ENCODE peak calls at places on chromosomes 4 and X, in ten cellular contexts. Q, L, K, N, T, V, O, Z, A and H are unnamed samples.

GRCh38 chrX:109268340-109268739 is 213.5 kb downstream of the GUCY2F start:
- DNase-seq in Z (no peak), Q (no peak), L (no peak), A (no peak), N (no peak), V (no peak), K (no peak), O (no peak), T (no peak), H (no peak)

GRCh38 chr4:96654045-96654444 is 814.2 kb downstream of the PDHA2 start:
- DNase-seq in K (no peak), O (no peak), A (no peak), T (no peak), L (no peak), Z (no peak), Q (no peak), N (no peak), V (no peak), H (no peak)

GRCh38 chr4:175540151-175540550 is 271.9 kb downstream of the GPM6A start:
- DNase-seq in O (no peak), Z (no peak), V (no peak), A (no peak), T (no peak), N (no peak), L (no peak), K (no peak), Q (no peak), H (no peak)

GRCh38 chr4:150574678-150575077 is 7.3 kb upstream of the MAB21L2 start:
- DNase-seq in K (no peak), N (no peak), L (no peak), V (no peak), T (no peak), Z (no peak), A (no peak), Q (peak; percentile 39), O (no peak), H (no peak)

GRCh38 chrX:54695816-54696487 is 102.1 kb downstream of the ITIH6 start:
- DNase-seq in O (no peak), K (no peak), A (no peak), L (no peak), V (no peak), Q (no peak), T (no peak), N (no peak), Z (no peak), H (no peak)

GRCh38 chr4:76623217-76624060 is 188.4 kb downstream of the SHROOM3 start:
- DNase-seq in N (no peak), Z (peak; percentile 67), K (no peak), Q (no peak), V (no peak), O (no peak), L (no peak), T (no peak), A (no peak), H (no peak)

GRCh38 chr4:82696117-82696516 is 102.5 kb downstream of the SCD5 start:
- DNase-seq in L (no peak), T (no peak), A (no peak), N (no peak), V (no peak), O (no peak), Z (no peak), Q (no peak), K (no peak), H (no peak)

GRCh38 chr4:146087856-146088255 is 87.7 kb upstream of the LSM6 start:
- DNase-seq in Z (no peak), L (no peak), T (no peak), Q (no peak), K (no peak), V (no peak), O (no peak), A (no peak), N (no peak), H (no peak)

GRCh38 chr4:123484291-123484926 is 87.8 kb downstream of the SPRY1 start:
- DNase-seq in O (no peak), L (no peak), Z (no peak), Q (peak; percentile 42), A (no peak), K (no peak), T (no peak), V (no peak), N (no peak), H (no peak)

GRCh38 chrX:12946406-12946805 is 28.5 kb upstream of the TMSB4X start:
- DNase-seq in A (no peak), V (no peak), L (no peak), K (no peak), O (no peak), T (no peak), N (no peak), Q (no peak), Z (no peak), H (no peak)

DNA sequence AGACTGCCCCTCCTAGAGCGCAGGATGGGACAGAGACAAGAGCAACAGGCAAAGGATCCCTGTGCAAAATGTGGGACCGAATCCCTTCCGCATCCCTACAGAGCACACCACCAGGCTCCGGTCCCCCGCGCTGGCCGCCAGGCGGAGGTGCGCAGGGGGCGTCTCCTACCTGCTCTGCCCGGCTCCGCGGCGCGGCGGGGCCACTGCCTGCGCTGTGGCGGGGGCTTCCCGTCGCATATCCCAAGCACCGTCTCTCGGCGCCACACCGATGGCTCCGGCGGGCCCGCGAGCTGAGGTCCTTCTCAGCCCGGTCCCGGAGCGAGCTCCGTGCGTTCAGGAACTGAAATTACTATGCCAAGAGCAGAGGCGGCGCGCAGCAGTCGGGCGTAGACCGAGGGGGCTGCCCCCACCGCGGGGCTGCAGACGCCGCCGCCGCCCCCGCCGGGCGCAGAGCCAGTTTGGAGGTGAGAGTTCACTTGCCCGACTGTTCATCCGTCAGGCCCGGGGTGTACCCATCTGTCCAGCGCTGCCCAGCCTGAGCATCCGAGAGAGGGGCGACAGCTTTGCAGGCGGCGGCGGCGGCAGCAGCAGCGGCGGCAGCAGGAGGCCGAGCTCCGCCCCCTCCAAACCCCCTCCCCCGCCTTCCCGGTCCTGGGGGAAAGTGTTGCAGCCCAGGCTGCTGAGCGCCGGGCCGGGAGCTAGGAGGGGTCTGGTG is at the start of gene GPRIN3:
- DNase-seq in T (peak; percentile 92), V (peak; percentile 35), K (peak; percentile 82), N (no peak), Z (peak; percentile 16), A (no peak), Q (no peak), L (peak; percentile 66), O (peak; percentile 51), H (peak; percentile 64)
- H3K27ac ChIP-seq in T (peak within 1 kb of the TSS; percentile 82), V (peak within 1 kb of the TSS; percentile 26), K (peak within 1 kb of the TSS; percentile 42), N (peak within 1 kb of the TSS; percentile 74), Z (peak within 1 kb of the TSS; percentile 41), A (peak within 1 kb of the TSS; percentile 43), Q (no peak within 1 kb of the TSS), L (peak within 1 kb of the TSS; percentile 88), O (peak within 1 kb of the TSS; percentile 93), H (peak within 1 kb of the TSS; percentile 77)

GRCh38 chr4:184473515-184474260 is 662 bp downstream of the IRF2 start:
- DNase-seq in O (peak; percentile 21), A (peak; percentile 33), Z (peak; percentile 15), N (no peak), T (peak; percentile 92), V (peak; percentile 33), L (peak; percentile 52), Q (peak; percentile 32), K (no peak), H (peak; percentile 91)
- H3K4me1 ChIP-seq in O (peaks cover 7% of the 10 kb centered on the region), A (peaks cover 62% of the 10 kb centered on the region), Z (no peaks in the 10 kb centered on the region), N (peaks cover 48% of the 10 kb centered on the region), T (peaks cover 73% of the 10 kb centered on the region), V (peaks cover 17% of the 10 kb centered on the region), L (peaks cover 55% of the 10 kb centered on the region), Q (peaks cover 4% of the 10 kb centered on the region), K (peaks cover 43% of the 10 kb centered on the region), H (peaks cover 61% of the 10 kb centered on the region)

DNA sequence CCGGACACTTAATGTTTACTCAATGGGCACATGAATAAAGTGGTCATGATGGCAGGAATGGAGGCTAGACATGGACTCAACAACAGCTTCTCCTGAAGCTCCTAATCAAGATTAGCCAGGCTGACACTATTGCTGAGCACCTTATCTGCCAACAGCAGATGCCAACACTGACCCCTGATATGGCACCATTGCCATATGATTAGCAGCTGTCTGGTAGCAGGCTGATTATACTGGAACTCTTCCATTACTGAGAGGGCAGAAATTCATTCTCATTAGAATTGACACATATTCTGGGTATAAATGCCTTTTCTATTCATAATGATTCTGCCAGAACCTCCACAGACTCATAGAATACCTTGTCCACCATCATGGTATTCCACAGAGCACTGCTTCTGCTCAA is 18.4 kb upstream of the AFF1 start:
- DNase-seq in V (no peak), Z (no peak), N (no peak), K (no peak), T (no peak), A (no peak), Q (no peak), O (no peak), L (no peak), H (no peak)
- TF ChIP-seq POLR2A in V (no peak), Z (no peak), N (no peak), K (no peak), T (no peak), A (no peak), Q (no peak), O (no peak), L (no peak), H (no peak)

GRCh38 chrX:6898371-6898770 is 249.1 kb upstream of the STS start:
- DNase-seq in L (no peak), O (no peak), T (no peak), A (no peak), Q (no peak), N (no peak), V (no peak), K (no peak), Z (no peak), H (no peak)
- H3K27ac ChIP-seq in L (no peak overlapping the region), O (no peak overlapping the region), T (no peak overlapping the region), A (no peak overlapping the region), Q (no peak overlapping the region), N (no peak overlapping the region), V (no peak overlapping the region), K (no peak overlapping the region), Z (no peak overlapping the region), H (no peak overlapping the region)

GRCh38 chrX:154805696-154806091 is 409 bp upstream of the MPP1 start:
- DNase-seq in A (no peak), Q (peak; percentile 21), Z (no peak), L (no peak), K (no peak), V (no peak), N (no peak), O (no peak), T (no peak), H (no peak)

GRCh38 chrX:154800508-154801207 is 4.6 kb downstream of the MPP1 start:
- DNase-seq in T (no peak), Q (no peak), V (no peak), Z (peak; percentile 10), O (no peak), L (no peak), N (no peak), K (no peak), A (no peak), H (no peak)

GRCh38 chrX:154804564-154804956 is 725 bp downstream of the MPP1 start:
- DNase-seq in L (no peak), V (no peak), O (no peak), K (no peak), A (no peak), T (no peak), Z (no peak), Q (no peak), N (no peak), H (no peak)

GRCh38 chrX:154804957-154805695 is at the start of gene MPP1:
- DNase-seq in O (peak; percentile 73), K (peak; percentile 80), N (peak; percentile 23), T (peak; percentile 93), V (peak; percentile 77), Z (peak; percentile 56), L (peak; percentile 84), Q (peak; percentile 66), A (peak; percentile 64), H (peak; percentile 78)

GRCh38 chrX:154802838-154803410 is 2.4 kb downstream of the MPP1 start:
- DNase-seq in A (no peak), T (no peak), L (no peak), Z (no peak), V (no peak), O (no peak), N (no peak), Q (no peak), K (no peak), H (no peak)
- H3K4me1 ChIP-seq in A (peaks cover 15% of the 10 kb centered on the region), T (peaks cover 55% of the 10 kb centered on the region), L (peaks cover 50% of the 10 kb centered on the region), Z (peaks cover 4% of the 10 kb centered on the region), V (no peaks in the 10 kb centered on the region), O (peaks cover 36% of the 10 kb centered on the region), N (no peaks in the 10 kb centered on the region), Q (peaks cover 16% of the 10 kb centered on the region), K (peaks cover 19% of the 10 kb centered on the region), H (peaks cover 16% of the 10 kb centered on the region)